ENCODE peak calls at places on chromosomes 1 and 21, in six cellular contexts. One of them, this sample, is unnamed.

GRCh38 chr1:248756636-248757035 is 1.1 kb upstream of the LYPD8 start:
- DNase-seq in HFFc6: no peak
- DNase-seq in glomerular endothelial cell: no peak
- DNase-seq in AG04450: no peak
- DNase-seq in NCI-H1092: no peak
- DNase-seq in breast epithelium: no peak
- DNase-seq in this sample: no peak

GRCh38 chr1:55375617-55376258 is 160.6 kb upstream of the USP24 start:
- DNase-seq in HFFc6: peak; percentile 31
- DNase-seq in glomerular endothelial cell: peak; percentile 14
- DNase-seq in AG04450: peak; percentile 13
- DNase-seq in NCI-H1092: no peak
- DNase-seq in breast epithelium: no peak
- DNase-seq in this sample: no peak

GRCh38 chr1:92310185-92310597 is 11.3 kb downstream of the RPAP2 start:
- DNase-seq in HFFc6: peak; percentile 22
- DNase-seq in glomerular endothelial cell: no peak
- DNase-seq in AG04450: no peak
- DNase-seq in NCI-H1092: no peak
- DNase-seq in breast epithelium: no peak
- DNase-seq in this sample: peak; percentile 33

GRCh38 chr1:26550946-26551345 is 21.4 kb downstream of the RPS6KA1 start:
- DNase-seq in HFFc6: no peak
- DNase-seq in glomerular endothelial cell: no peak
- DNase-seq in AG04450: no peak
- DNase-seq in NCI-H1092: no peak
- DNase-seq in breast epithelium: no peak
- DNase-seq in this sample: no peak

GRCh38 chr1:19608232-19608631 is 35.9 kb upstream of the NBL1 start:
- DNase-seq in HFFc6: no peak
- DNase-seq in glomerular endothelial cell: no peak
- DNase-seq in AG04450: no peak
- DNase-seq in NCI-H1092: no peak
- DNase-seq in breast epithelium: no peak
- DNase-seq in this sample: no peak

GRCh38 chr1:18923721-18924610 is 21.6 kb upstream of the ALDH4A1 start:
- DNase-seq in HFFc6: no peak
- DNase-seq in glomerular endothelial cell: no peak
- DNase-seq in AG04450: no peak
- DNase-seq in NCI-H1092: peak; percentile 63
- DNase-seq in breast epithelium: no peak
- DNase-seq in this sample: peak; percentile 50

GRCh38 chr21:33685613-33686197 is 43.4 kb downstream of the ITSN1 start:
- DNase-seq in HFFc6: peak; percentile 69
- DNase-seq in glomerular endothelial cell: peak; percentile 52
- DNase-seq in AG04450: peak; percentile 18
- DNase-seq in NCI-H1092: no peak
- DNase-seq in breast epithelium: no peak
- DNase-seq in this sample: no peak

GRCh38 chr1:60394436-60394835 is 320.9 kb upstream of the C1orf87 start:
- DNase-seq in HFFc6: no peak
- DNase-seq in glomerular endothelial cell: no peak
- DNase-seq in AG04450: no peak
- DNase-seq in NCI-H1092: no peak
- DNase-seq in breast epithelium: no peak
- DNase-seq in this sample: no peak